ENCODE peak calls at places on chromosomes 4 and X, in eight cellular contexts. H is tibial nerve, X is pancreas, O is Peyer's patch, F is hepatocyte, C is small intestine, P is cardiac muscle cell, N is upper lobe of left lung. A is an unnamed sample.

GRCh38 chrX:10240918-10241317 is 84.1 kb downstream of the CLCN4 start:
- DNase-seq in H (no peak), X (no peak), O (no peak), F (no peak), C (no peak), P (peak; percentile 31), N (no peak), A (no peak)

GRCh38 chr4:17544205-17544604 is 29.2 kb downstream of the CLRN2 start:
- DNase-seq in H (no peak), X (no peak), O (no peak), F (peak; percentile 31), C (peak; percentile 9), P (no peak), N (no peak), A (no peak)

GRCh38 chr4:151100517-151100916 is 1.1 kb downstream of the RPS3A start:
- DNase-seq in H (no peak), X (no peak), O (no peak), F (no peak), C (no peak), P (no peak), N (no peak), A (no peak)

GRCh38 chr4:16597829-16598228 is 300.6 kb downstream of the LDB2 start:
- DNase-seq in H (no peak), X (no peak), O (no peak), F (peak; percentile 9), C (no peak), P (peak; percentile 34), N (no peak), A (no peak)

GRCh38 chr4:53361451-53361850 is 4.4 kb downstream of the SCFD2 start:
- DNase-seq in H (no peak), X (no peak), O (no peak), F (no peak), C (no peak), P (peak; percentile 21), N (no peak), A (no peak)

GRCh38 chr4:53234669-53235068 is 131.2 kb downstream of the SCFD2 start:
- DNase-seq in H (no peak), X (no peak), O (no peak), F (no peak), C (no peak), P (no peak), N (no peak), A (no peak)

GRCh38 chr4:118410143-118410542 is 57.3 kb upstream of the PRSS12 start:
- DNase-seq in H (no peak), X (no peak), O (no peak), F (no peak), C (no peak), P (peak; percentile 65), N (no peak), A (no peak)

GRCh38 chrX:14356401-14356800 is 172.9 kb upstream of the GLRA2 start:
- DNase-seq in H (no peak), X (no peak), O (no peak), F (no peak), C (no peak), P (no peak), N (no peak), A (no peak)

GRCh38 chr4:119661231-119661630 is 32.6 kb upstream of the PDE5A start:
- DNase-seq in H (no peak), X (no peak), O (no peak), F (no peak), C (peak; percentile 59), P (no peak), N (no peak), A (no peak)
- H3K4me1 ChIP-seq in H (no peaks in the 10 kb centered on the region), X (no peaks in the 10 kb centered on the region), O (no peaks in the 10 kb centered on the region), F (peaks cover 16% of the 10 kb centered on the region), C (no peaks in the 10 kb centered on the region), P (no peaks in the 10 kb centered on the region), N (peaks cover 21% of the 10 kb centered on the region), A (peaks cover 9% of the 10 kb centered on the region)

DNA sequence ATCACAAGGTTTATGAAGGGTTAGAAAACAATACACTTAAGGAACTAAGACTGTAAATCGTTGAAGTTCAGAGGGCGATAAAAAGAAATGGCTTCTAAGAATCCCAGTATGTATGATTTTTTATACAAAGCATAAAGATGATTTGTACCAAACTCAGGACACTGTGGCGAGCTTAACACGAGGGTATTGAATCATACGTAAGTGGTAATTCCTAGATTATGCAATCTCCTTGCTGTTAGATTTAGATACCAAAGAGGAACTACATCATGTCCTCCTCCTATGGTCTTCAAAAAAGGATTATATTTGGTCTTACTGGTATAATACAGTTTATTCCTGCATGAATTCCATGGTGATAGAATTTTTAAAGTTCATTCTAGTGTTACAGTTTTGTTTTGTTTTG is 23.9 kb downstream of the NFKB1 start:
- DNase-seq in H (no peak), X (no peak), O (no peak), F (no peak), C (no peak), P (peak; percentile 76), N (no peak), A (no peak)
- H3K4me1 ChIP-seq in H (no peaks in the 10 kb centered on the region), X (peaks cover 16% of the 10 kb centered on the region), O (no peaks in the 10 kb centered on the region), F (peaks cover 24% of the 10 kb centered on the region), C (no peaks in the 10 kb centered on the region), P (no peaks in the 10 kb centered on the region), N (peaks cover 34% of the 10 kb centered on the region), A (no peaks in the 10 kb centered on the region)

DNA sequence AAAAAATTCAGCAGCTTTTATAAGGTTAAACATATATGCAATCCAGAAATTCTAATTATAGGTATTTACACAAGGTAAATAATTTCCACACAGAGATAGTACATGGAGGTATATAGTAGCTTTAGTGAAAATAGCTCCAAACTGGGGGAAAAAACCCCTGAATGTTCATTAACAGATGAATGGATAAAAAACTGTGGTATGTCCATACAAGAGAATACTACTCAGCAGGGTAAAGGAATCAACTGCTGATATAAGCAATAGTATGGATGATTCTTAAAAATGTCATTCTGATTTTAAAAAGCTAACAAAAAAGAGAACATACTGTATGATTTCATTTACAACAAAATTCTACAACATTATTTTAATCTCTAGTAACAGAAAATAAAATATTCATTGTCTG is 37.2 kb upstream of the FRMD7 start:
- DNase-seq in H (no peak), X (no peak), O (no peak), F (no peak), C (no peak), P (no peak), N (no peak), A (no peak)
- H3K4me1 ChIP-seq in H (no peaks in the 10 kb centered on the region), X (no peaks in the 10 kb centered on the region), O (no peaks in the 10 kb centered on the region), F (no peaks in the 10 kb centered on the region), C (no peaks in the 10 kb centered on the region), P (no peaks in the 10 kb centered on the region), N (no peaks in the 10 kb centered on the region), A (no peaks in the 10 kb centered on the region)

GRCh38 chrX:153969904-153970397 is 1.7 kb downstream of the HCFC1 start:
- DNase-seq in H (no peak), X (no peak), O (no peak), F (no peak), C (peak; percentile 7), P (no peak), N (peak; percentile 77), A (no peak)
- H3K4me1 ChIP-seq in H (no peaks in the 10 kb centered on the region), X (peaks cover 12% of the 10 kb centered on the region), O (no peaks in the 10 kb centered on the region), F (peaks cover 27% of the 10 kb centered on the region), C (no peaks in the 10 kb centered on the region), P (no peaks in the 10 kb centered on the region), N (peaks cover 36% of the 10 kb centered on the region), A (peaks cover 53% of the 10 kb centered on the region)

DNA sequence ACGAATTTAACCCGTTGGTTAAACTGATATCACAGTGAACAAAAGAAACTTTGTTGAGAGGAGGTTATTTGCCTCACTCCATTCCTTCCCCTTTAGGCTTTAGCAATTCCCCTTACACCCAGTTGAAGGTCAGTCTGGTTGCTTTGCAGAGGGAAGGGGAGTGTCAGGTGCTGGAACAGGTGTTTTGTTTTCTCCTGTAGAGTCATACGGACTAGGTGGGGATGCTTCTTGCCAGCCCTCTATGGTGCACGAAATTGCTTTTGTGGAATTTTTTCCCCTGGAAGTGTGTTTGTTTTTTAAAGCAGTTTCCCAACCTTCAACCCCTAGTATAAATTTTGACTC is 33.1 kb downstream of the DLG3 start:
- DNase-seq in H (no peak), X (no peak), O (no peak), F (no peak), C (no peak), P (no peak), N (no peak), A (no peak)
- H3K4me1 ChIP-seq in H (no peaks in the 10 kb centered on the region), X (peaks cover 55% of the 10 kb centered on the region), O (no peaks in the 10 kb centered on the region), F (peaks cover 25% of the 10 kb centered on the region), C (no peaks in the 10 kb centered on the region), P (peaks cover 47% of the 10 kb centered on the region), N (peaks cover 17% of the 10 kb centered on the region), A (peaks cover 13% of the 10 kb centered on the region)

GRCh38 chr4:60189286-60189685 is 1010.8 kb upstream of the ADGRL3 start:
- DNase-seq in H (no peak), X (no peak), O (no peak), F (no peak), C (no peak), P (no peak), N (no peak), A (no peak)
- H3K4me1 ChIP-seq in H (no peaks in the 10 kb centered on the region), X (no peaks in the 10 kb centered on the region), O (no peaks in the 10 kb centered on the region), F (no peaks in the 10 kb centered on the region), C (no peaks in the 10 kb centered on the region), P (no peaks in the 10 kb centered on the region), N (no peaks in the 10 kb centered on the region), A (no peaks in the 10 kb centered on the region)

GRCh38 chr4:184398741-184399504 is 75.4 kb downstream of the IRF2 start:
- DNase-seq in H (no peak), X (no peak), O (no peak), F (no peak), C (no peak), P (no peak), N (peak; percentile 60), A (no peak)

GRCh38 chr4:184395451-184395917 is 78.9 kb downstream of the IRF2 start:
- DNase-seq in H (no peak), X (no peak), O (no peak), F (no peak), C (no peak), P (no peak), N (no peak), A (no peak)

GRCh38 chr4:184396001-184396400 is 78.3 kb downstream of the IRF2 start:
- DNase-seq in H (no peak), X (no peak), O (peak; percentile 59), F (no peak), C (no peak), P (no peak), N (no peak), A (no peak)

GRCh38 chr4:184397516-184398163 is 76.7 kb downstream of the IRF2 start:
- DNase-seq in H (no peak), X (no peak), O (no peak), F (no peak), C (no peak), P (peak; percentile 32), N (no peak), A (no peak)

GRCh38 chr4:184396570-184397515 is 77.5 kb downstream of the IRF2 start:
- DNase-seq in H (no peak), X (no peak), O (no peak), F (no peak), C (no peak), P (no peak), N (no peak), A (no peak)
- H3K4me1 ChIP-seq in H (no peaks in the 10 kb centered on the region), X (no peaks in the 10 kb centered on the region), O (no peaks in the 10 kb centered on the region), F (no peaks in the 10 kb centered on the region), C (no peaks in the 10 kb centered on the region), P (no peaks in the 10 kb centered on the region), N (peaks cover 4% of the 10 kb centered on the region), A (peaks cover 48% of the 10 kb centered on the region)

DNA sequence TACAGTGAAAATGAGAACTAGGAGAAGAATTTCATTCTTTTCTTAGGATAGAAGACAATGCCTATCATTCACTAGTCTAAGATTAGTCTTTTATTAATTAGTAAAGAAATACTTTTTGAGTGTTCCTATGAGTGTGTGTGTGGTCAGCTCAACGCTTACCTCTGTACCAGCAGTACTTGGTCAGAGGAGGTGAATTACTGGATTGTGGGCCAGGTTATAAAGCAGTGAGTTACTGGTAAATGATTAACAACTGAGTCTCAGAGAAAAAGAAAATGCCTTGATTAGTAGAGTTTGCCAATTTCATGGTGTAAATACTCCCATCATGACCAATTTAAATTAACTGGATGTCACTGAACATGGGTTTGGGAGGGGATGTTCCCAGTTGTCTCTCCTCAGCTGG is 444.6 kb downstream of the STIM2 start:
- DNase-seq in H (no peak), X (no peak), O (no peak), F (peak; percentile 8), C (no peak), P (no peak), N (no peak), A (no peak)
- H3K4me1 ChIP-seq in H (no peaks in the 10 kb centered on the region), X (no peaks in the 10 kb centered on the region), O (no peaks in the 10 kb centered on the region), F (no peaks in the 10 kb centered on the region), C (no peaks in the 10 kb centered on the region), P (no peaks in the 10 kb centered on the region), N (no peaks in the 10 kb centered on the region), A (no peaks in the 10 kb centered on the region)